ENCODE peak calls at places on chromosomes 16 and 17, in six cellular contexts. G, P, H, I, S and B are unnamed samples.

GRCh38 chr17:28413804-28414203 is 7.8 kb upstream of the SLC46A1 start:
- DNase-seq in G (no peak), P (no peak), H (no peak), I (no peak), S (no peak), B (no peak)

GRCh38 chr16:55368205-55368604 is 44.2 kb downstream of the IRX6 start:
- DNase-seq in G (no peak), P (no peak), H (no peak), I (peak; percentile 8), S (no peak), B (no peak)

GRCh38 chr16:64969221-64969620 is 152.6 kb downstream of the CDH11 start:
- DNase-seq in G (no peak), P (no peak), H (no peak), I (no peak), S (no peak), B (no peak)

GRCh38 chr16:67942200-67942509 is 1.8 kb downstream of the LCAT start:
- DNase-seq in G (no peak), P (no peak), H (no peak), I (no peak), S (peak; percentile 66), B (no peak)

GRCh38 chr16:16062023-16062932 is 112.9 kb downstream of the ABCC1 start:
- DNase-seq in G (no peak), P (no peak), H (no peak), I (peak; percentile 24), S (no peak), B (no peak)

GRCh38 chr17:69609495-69610315 is 195.2 kb downstream of the MAP2K6 start:
- DNase-seq in G (no peak), P (no peak), H (no peak), I (no peak), S (no peak), B (no peak)

GRCh38 chr17:78888911-78889496 is 14.0 kb downstream of the CEP295NL start:
- DNase-seq in G (no peak), P (no peak), H (no peak), I (no peak), S (no peak), B (no peak)

GRCh38 chr17:33725675-33726271 is 432.7 kb upstream of the ASIC2 start:
- DNase-seq in G (peak; percentile 30), P (no peak), H (no peak), I (peak; percentile 42), S (peak; percentile 49), B (peak; percentile 29)

GRCh38 chr17:44925731-44926697 is 10.7 kb upstream of the GFAP start:
- DNase-seq in G (no peak), P (peak; percentile 43), H (no peak), I (no peak), S (no peak), B (no peak)

GRCh38 chr17:30291571-30292489 is at the start of gene BLMH:
- DNase-seq in G (peak; percentile 79), P (peak; percentile 89), H (peak; percentile 77), I (peak; percentile 80), S (peak; percentile 80), B (peak; percentile 86)

GRCh38 chr16:31083081-31083480 is 5.7 kb downstream of the PRSS53 start:
- DNase-seq in G (no peak), P (no peak), H (no peak), I (no peak), S (no peak), B (no peak)

GRCh38 chr17:82823004-82823403 is 16.8 kb downstream of the ZNF750 start:
- DNase-seq in G (no peak), P (no peak), H (no peak), I (no peak), S (peak; percentile 45), B (no peak)

GRCh38 chr16:52580488-52580887 is 33.5 kb upstream of the TOX3 start:
- DNase-seq in G (no peak), P (no peak), H (no peak), I (no peak), S (no peak), B (no peak)

DNA sequence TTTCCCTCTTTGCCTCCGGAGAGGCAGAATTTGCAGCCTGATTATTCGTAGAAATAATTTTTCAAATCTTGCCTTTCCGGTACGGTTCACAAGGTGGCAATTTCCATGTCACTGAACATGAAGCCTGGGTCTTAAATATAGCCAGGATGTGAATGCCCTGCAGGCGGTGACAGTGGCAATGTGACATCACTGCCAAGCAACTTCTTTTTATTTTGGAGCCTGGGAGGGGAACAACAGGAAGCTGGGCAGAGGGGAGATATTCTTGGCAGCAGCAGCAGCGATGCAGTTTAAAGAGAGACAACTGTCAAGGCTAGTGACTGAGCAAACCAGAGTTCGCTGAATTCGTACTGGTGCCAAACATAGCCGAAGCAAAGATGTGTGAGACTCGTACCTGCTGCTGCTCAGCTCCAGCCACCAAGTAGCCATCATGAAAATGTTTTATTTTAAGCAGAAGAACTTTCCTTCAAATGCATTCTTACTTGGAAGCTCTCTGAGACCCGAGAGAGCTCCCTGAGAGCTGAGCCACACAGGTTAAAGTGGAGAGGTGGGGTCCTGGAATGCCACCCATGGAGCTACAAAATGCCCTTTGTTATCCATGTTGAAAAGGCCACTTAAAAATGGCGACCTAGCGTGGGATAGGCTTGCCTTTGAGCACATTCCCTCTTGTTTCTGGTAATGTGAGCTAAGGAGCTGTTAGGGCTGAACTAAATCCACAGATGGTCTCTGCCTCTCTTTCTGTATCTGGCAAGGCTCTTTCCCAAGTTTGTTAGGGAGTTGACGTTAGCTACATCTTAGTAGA is 171.3 kb downstream of the SNX29 start:
- DNase-seq in G (no peak), P (no peak), H (no peak), I (no peak), S (no peak), B (no peak)
- H3K4me3 ChIP-seq in G (no peak overlapping the region), P (no peak overlapping the region), H (no peak overlapping the region), I (no peak overlapping the region), S (no peak overlapping the region), B (no peak overlapping the region)

DNA sequence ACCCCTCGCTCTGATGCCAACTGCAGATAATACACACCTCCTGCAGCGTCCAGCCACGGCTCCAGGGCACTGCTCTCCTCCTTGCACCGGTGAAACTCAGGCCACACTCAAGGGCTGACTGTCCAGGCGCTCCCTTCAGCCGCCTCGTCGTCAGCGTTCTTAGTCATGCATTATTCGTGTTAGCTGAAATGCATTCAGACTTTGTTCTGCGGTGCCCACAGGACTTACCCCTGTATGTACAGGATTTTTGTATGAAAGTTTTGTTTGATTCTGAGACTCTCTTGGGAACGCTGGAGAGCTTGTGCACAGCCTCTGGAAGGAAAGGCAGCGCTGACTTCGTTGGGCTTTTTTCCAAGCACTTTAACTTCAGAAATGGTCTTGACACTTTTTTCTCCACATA is 22.1 kb downstream of the CIBAR2 start:
- DNase-seq in G (no peak), P (no peak), H (no peak), I (no peak), S (no peak), B (no peak)
- H3K4me1 ChIP-seq in G (peaks cover 9% of the 10 kb centered on the region), P (peaks cover 19% of the 10 kb centered on the region), H (no peaks in the 10 kb centered on the region), I (peaks cover 23% of the 10 kb centered on the region), S (peaks cover 4% of the 10 kb centered on the region), B (peaks cover 21% of the 10 kb centered on the region)

GRCh38 chr16:81602792-81603191 is 158.2 kb downstream of the CMIP start:
- DNase-seq in G (no peak), P (no peak), H (no peak), I (no peak), S (no peak), B (no peak)

GRCh38 chr16:81601601-81602251 is 157.1 kb downstream of the CMIP start:
- DNase-seq in G (no peak), P (no peak), H (no peak), I (no peak), S (no peak), B (no peak)

GRCh38 chr16:81600275-81600674 is 155.7 kb downstream of the CMIP start:
- DNase-seq in G (no peak), P (no peak), H (no peak), I (no peak), S (no peak), B (no peak)

GRCh38 chr16:81602377-81602776 is 157.8 kb downstream of the CMIP start:
- DNase-seq in G (no peak), P (no peak), H (no peak), I (no peak), S (no peak), B (no peak)

DNA sequence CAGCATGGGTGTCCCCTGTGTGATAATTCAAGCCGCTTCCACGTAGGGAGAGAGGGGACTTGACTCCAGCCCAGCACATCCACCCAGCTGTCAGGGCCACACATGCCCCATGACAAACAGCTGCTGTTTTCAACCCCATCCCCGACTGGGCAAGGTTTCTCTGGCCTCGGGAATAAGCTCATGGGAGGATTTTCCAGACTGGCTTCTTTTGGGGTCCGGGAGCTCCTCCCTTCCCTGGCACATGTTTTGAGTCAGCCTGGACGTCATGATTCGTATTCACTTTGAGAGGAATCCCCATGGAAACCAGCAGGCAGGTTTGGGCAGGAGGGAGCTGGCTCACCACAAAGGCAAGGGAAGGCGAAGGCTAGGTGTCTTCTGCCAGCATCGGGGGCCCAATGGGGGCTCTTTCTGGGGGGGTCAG is 156.4 kb downstream of the CMIP start:
- DNase-seq in G (no peak), P (peak; percentile 77), H (no peak), I (no peak), S (peak; percentile 62), B (no peak)
- H3K27ac ChIP-seq in G (no peak overlapping the region), P (peak overlapping the region; percentile 57), H (peak overlapping the region; percentile 52), I (no peak overlapping the region), S (peak overlapping the region; percentile 70), B (no peak overlapping the region)

GRCh38 chr17:80394629-80395216 is 20.2 kb upstream of the ENDOV start:
- DNase-seq in G (no peak), P (no peak), H (no peak), I (no peak), S (no peak), B (no peak)

GRCh38 chr17:80396680-80397387 is 18.1 kb upstream of the ENDOV start:
- DNase-seq in G (no peak), P (no peak), H (no peak), I (no peak), S (no peak), B (no peak)

GRCh38 chr17:80393491-80393890 is 21.5 kb upstream of the ENDOV start:
- DNase-seq in G (no peak), P (no peak), H (no peak), I (no peak), S (no peak), B (no peak)

GRCh38 chr17:80393961-80394360 is 21.0 kb upstream of the ENDOV start:
- DNase-seq in G (no peak), P (no peak), H (no peak), I (no peak), S (no peak), B (no peak)

GRCh38 chr17:80395402-80396151 is 19.4 kb upstream of the ENDOV start:
- DNase-seq in G (no peak), P (no peak), H (no peak), I (no peak), S (no peak), B (no peak)
- H3K4me3 ChIP-seq in G (no peak overlapping the region), P (no peak overlapping the region), H (no peak overlapping the region), I (no peak overlapping the region), S (no peak overlapping the region), B (no peak overlapping the region)